ENCODE peak calls at places on chromosome 11, in nine cellular contexts. One of them, this sample, is unnamed. For H3K36me3, the result is how much of the 10 kb centered on the place peaks cover.

GRCh38 chr11:2990617-2991476 is 1.3 kb downstream of the NAP1L4 start:
- DNase-seq in endothelial cell of umbilical vein: peak
- DNase-seq in K562: no peak
- DNase-seq in HCT116: no peak
- DNase-seq in PC-3: peak
- DNase-seq in HepG2: peak
- DNase-seq in neural progenitor cell: peak
- DNase-seq in H1: no peak
- DNase-seq in mammary epithelial cell: peak
- DNase-seq in this sample: no peak

GRCh38 chr11:35313066-35313765 is 106.1 kb downstream of the SLC1A2 start:
- DNase-seq in neural progenitor cell: no peak
- DNase-seq in HepG2: no peak
- DNase-seq in endothelial cell of umbilical vein: no peak
- DNase-seq in K562: no peak
- DNase-seq in PC-3: no peak
- DNase-seq in HCT116: no peak
- DNase-seq in H1: no peak
- DNase-seq in mammary epithelial cell: no peak
- DNase-seq in this sample: no peak

GRCh38 chr11:122375687-122376399 is 259.8 kb upstream of the BLID start:
- DNase-seq in mammary epithelial cell: peak
- DNase-seq in endothelial cell of umbilical vein: no peak
- DNase-seq in HepG2: no peak
- DNase-seq in H1: no peak
- DNase-seq in neural progenitor cell: no peak
- DNase-seq in K562: no peak
- DNase-seq in PC-3: peak
- DNase-seq in HCT116: peak
- DNase-seq in this sample: no peak

GRCh38 chr11:35302388-35302787 is 117.0 kb downstream of the SLC1A2 start:
- DNase-seq in HCT116: no peak
- DNase-seq in endothelial cell of umbilical vein: no peak
- DNase-seq in K562: no peak
- DNase-seq in neural progenitor cell: no peak
- DNase-seq in H1: no peak
- DNase-seq in mammary epithelial cell: no peak
- DNase-seq in PC-3: no peak
- DNase-seq in HepG2: no peak
- DNase-seq in this sample: no peak

GRCh38 chr11:74417379-74417804 is 19.2 kb upstream of the PGM2L1 start:
- DNase-seq in HCT116: no peak
- DNase-seq in neural progenitor cell: no peak
- DNase-seq in PC-3: peak
- DNase-seq in mammary epithelial cell: peak
- DNase-seq in HepG2: no peak
- DNase-seq in H1: no peak
- DNase-seq in K562: no peak
- DNase-seq in endothelial cell of umbilical vein: no peak
- DNase-seq in this sample: peak

GRCh38 chr11:121465709-121466062 is 12.9 kb upstream of the SORL1-AS1 start:
- DNase-seq in PC-3: no peak
- DNase-seq in H1: no peak
- DNase-seq in HCT116: no peak
- DNase-seq in endothelial cell of umbilical vein: no peak
- DNase-seq in K562: no peak
- DNase-seq in neural progenitor cell: no peak
- DNase-seq in mammary epithelial cell: no peak
- DNase-seq in HepG2: no peak
- DNase-seq in this sample: no peak

GRCh38 chr11:111730871-111731591 is 35.2 kb downstream of the PPP2R1B start:
- DNase-seq in HepG2: no peak
- DNase-seq in mammary epithelial cell: peak
- DNase-seq in neural progenitor cell: no peak
- DNase-seq in H1: no peak
- DNase-seq in endothelial cell of umbilical vein: no peak
- DNase-seq in K562: no peak
- DNase-seq in PC-3: peak
- DNase-seq in HCT116: no peak
- DNase-seq in this sample: no peak

GRCh38 chr11:44575288-44575672 is 9.8 kb downstream of the CD82 start:
- DNase-seq in K562: no peak
- DNase-seq in mammary epithelial cell: peak
- DNase-seq in HCT116: no peak
- DNase-seq in endothelial cell of umbilical vein: no peak
- DNase-seq in H1: no peak
- DNase-seq in neural progenitor cell: no peak
- DNase-seq in PC-3: no peak
- DNase-seq in HepG2: no peak
- DNase-seq in this sample: no peak

GRCh38 chr11:65559951-65560537 is 1.9 kb upstream of the LTBP3 start:
- DNase-seq in mammary epithelial cell: peak
- DNase-seq in H1: no peak
- DNase-seq in endothelial cell of umbilical vein: peak
- DNase-seq in neural progenitor cell: no peak
- DNase-seq in HCT116: peak
- DNase-seq in K562: peak
- DNase-seq in HepG2: peak
- DNase-seq in PC-3: peak
- DNase-seq in this sample: peak

GRCh38 chr11:68763181-68763721 is 11.9 kb upstream of the TESMIN start:
- DNase-seq in neural progenitor cell: peak
- DNase-seq in HepG2: no peak
- DNase-seq in H1: no peak
- DNase-seq in mammary epithelial cell: peak
- DNase-seq in endothelial cell of umbilical vein: no peak
- DNase-seq in HCT116: no peak
- DNase-seq in K562: no peak
- DNase-seq in PC-3: no peak
- DNase-seq in this sample: peak

GRCh38 chr11:3747704-3748103 is 49.6 kb downstream of the NUP98 start:
- DNase-seq in H1: no peak
- DNase-seq in K562: no peak
- DNase-seq in PC-3: peak
- DNase-seq in mammary epithelial cell: peak
- DNase-seq in neural progenitor cell: no peak
- DNase-seq in HCT116: no peak
- DNase-seq in HepG2: no peak
- DNase-seq in endothelial cell of umbilical vein: no peak
- DNase-seq in this sample: peak

DNA sequence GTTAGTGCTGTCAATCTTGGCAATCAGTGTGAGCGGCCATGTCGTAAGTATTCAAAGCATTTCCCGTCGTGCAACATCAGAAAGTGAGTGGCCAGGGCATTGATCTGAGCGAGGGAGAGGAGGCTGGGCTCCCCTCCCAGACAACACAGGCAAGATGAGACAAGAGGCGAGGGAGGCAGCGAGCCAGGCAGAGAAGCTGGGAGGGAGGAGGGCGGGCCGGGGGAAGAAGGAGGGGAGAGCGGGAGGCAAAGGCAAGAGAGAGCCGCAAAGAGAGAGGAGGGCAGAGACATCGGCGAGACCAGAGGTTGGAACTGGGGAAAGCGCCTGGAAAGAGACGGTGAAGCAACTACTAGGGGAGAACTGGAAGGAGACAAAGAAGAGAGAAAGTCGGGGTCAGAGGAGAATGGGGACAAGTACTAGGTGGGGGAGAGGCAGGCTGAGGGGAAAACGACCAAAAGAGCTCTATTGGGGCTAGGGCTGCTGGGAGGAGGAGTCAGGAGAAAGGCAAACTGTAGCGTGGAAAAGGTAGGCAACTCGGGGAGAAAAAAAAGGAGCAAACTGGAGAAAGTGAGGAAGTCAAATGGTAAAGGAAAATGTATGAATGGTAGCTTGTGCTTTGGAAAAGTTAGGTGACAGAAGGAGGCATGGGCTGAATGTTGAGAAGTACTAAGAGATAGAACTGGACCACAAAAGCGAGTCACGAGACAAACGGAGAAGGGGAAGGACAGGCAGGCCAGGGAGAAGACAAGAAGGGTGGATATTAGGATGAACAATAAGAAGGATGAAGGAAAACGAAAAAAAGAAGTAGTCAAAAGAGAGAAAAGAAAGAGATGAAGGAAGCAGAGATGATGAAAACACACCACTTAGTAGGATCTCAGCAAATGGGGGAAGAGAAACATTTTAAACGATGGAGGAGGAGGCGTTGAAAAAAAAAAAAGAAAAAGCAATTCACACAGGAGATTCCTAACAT is 130.5 kb upstream of the C11orf58 start:
- DNase-seq in neural progenitor cell: peak
- DNase-seq in mammary epithelial cell: peak
- DNase-seq in PC-3: no peak
- DNase-seq in HCT116: no peak
- DNase-seq in H1: no peak
- DNase-seq in HepG2: no peak
- DNase-seq in K562: peak
- DNase-seq in endothelial cell of umbilical vein: peak
- DNase-seq in this sample: peak
- TF ChIP-seq EZH2 in neural progenitor cell: peak
- TF ChIP-seq EZH2 in mammary epithelial cell: peak
- TF ChIP-seq EZH2 in PC-3: no peak
- TF ChIP-seq EZH2 in HCT116: peak
- TF ChIP-seq EZH2 in H1: peak
- TF ChIP-seq EZH2 in HepG2: peak
- TF ChIP-seq EZH2 in K562: no peak
- TF ChIP-seq EZH2 in endothelial cell of umbilical vein: peak
- TF ChIP-seq EZH2 in this sample: no peak

DNA sequence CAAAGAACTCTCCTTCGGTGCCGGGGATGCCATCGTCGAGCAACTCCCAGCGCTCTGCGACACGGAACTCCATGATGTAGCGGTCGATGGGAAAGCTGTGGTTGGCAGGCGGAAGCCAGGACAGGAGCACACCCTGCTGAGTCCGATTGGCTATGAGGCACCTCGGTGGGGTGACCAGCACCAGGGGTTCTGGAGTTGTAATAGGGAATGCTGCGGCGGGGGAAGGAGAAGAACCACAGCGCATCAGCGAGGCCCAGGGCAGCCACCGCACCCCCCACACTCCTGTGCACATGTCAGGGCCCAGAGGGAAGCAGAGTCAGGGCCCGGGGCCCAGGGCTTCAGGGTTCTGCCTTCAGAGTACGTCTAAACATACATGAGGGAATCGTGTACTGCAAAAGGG is 31.0 kb downstream of the IGSF9B start:
- DNase-seq in K562: no peak
- DNase-seq in HepG2: no peak
- DNase-seq in endothelial cell of umbilical vein: no peak
- DNase-seq in H1: no peak
- DNase-seq in PC-3: no peak
- DNase-seq in mammary epithelial cell: no peak
- DNase-seq in neural progenitor cell: no peak
- DNase-seq in HCT116: no peak
- DNase-seq in this sample: no peak
- H3K36me3 ChIP-seq in K562: under half
- H3K36me3 ChIP-seq in HepG2: under half
- H3K36me3 ChIP-seq in endothelial cell of umbilical vein: under half
- H3K36me3 ChIP-seq in H1: under half
- H3K36me3 ChIP-seq in PC-3: under half
- H3K36me3 ChIP-seq in mammary epithelial cell: under half
- H3K36me3 ChIP-seq in neural progenitor cell: under half
- H3K36me3 ChIP-seq in HCT116: under half
- H3K36me3 ChIP-seq in this sample: under half

DNA sequence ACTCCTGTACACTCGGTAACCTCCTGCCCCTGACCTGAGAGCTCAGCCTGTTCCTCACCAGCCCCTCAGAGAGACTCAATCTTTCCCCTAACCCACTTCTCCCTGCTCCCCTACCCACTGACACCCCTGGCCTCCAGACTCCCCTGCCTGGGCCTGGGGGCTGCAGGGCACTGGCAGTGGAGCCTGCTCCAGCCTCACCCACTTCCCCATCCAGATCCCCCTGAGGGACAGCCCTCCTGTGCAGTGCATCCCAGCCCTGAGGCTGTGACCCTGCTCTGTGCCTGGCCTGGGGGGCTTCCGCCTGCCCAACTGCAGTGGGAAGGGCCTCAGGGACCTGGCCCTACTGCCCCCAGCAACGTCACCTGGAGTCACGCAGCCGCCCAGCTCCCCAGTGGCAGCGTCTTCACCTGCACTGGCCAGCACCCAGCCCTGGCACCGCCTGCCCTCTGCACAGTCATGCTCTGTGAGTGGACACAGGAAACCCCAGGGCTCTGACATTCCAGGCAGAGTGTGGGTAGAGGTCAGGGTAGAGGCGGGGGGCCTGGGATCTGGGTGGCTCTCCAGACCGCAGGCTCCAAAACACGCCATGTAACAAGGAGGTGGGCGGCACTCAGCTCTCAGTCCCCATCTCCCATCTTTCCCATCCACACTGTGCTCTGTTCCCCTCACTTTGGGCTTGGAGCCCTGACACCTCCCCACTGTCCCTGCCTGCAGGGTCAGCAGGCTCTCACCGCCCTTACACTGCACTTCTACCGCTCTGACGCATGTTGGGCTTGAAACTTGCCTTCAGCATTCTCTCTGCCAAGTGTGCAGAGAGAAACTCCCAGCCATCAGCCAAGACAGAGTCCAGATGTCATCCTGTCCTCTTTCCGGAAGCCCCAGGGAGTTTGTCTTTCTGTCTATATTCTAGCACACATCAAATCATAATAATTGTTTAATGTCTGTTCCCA is 5.1 kb downstream of the VSIG10L2 start:
- DNase-seq in endothelial cell of umbilical vein: no peak
- DNase-seq in HCT116: no peak
- DNase-seq in mammary epithelial cell: no peak
- DNase-seq in H1: no peak
- DNase-seq in K562: no peak
- DNase-seq in HepG2: no peak
- DNase-seq in PC-3: no peak
- DNase-seq in neural progenitor cell: no peak
- DNase-seq in this sample: no peak
- H3K27ac ChIP-seq in endothelial cell of umbilical vein: no peak
- H3K27ac ChIP-seq in HCT116: no peak
- H3K27ac ChIP-seq in mammary epithelial cell: no peak
- H3K27ac ChIP-seq in H1: no peak
- H3K27ac ChIP-seq in K562: no peak
- H3K27ac ChIP-seq in HepG2: no peak
- H3K27ac ChIP-seq in PC-3: no peak
- H3K27ac ChIP-seq in neural progenitor cell: no peak
- H3K27ac ChIP-seq in this sample: no peak

DNA sequence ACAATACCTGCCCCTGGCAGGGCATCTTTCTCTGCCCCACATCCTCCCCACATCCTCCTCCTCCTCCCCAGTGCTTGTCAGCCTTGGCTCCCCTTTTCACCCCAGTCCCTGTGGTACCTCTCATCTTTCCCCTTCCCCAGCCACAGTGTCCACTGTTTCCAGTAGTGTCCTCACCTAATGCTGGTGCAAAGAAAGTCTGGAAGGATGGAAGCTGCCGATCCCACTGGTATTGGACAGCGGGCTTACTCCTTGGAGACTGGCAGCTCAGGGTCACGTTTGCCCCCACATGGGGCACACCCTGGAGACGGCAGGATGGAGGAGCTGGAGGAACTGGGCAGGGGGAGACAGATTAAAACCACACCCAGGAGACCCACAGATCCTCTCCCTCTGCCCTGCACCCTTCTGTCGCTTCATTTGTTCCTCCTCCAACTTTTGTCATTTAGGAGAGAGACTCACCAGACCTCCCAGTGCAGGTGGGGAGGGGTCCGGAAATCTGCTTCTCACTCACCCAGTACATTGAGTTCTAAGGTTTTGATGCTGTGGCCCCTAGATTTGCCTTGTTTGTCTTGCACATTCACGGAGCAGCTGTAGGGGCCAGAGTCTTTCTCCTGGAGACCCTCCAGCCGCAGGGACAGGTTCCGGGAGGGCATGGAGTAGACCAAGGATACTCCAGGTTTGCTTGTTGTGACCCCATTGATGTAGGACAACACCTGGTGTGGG is 4.1 kb upstream of the VSIG2 start:
- DNase-seq in K562: no peak
- DNase-seq in PC-3: no peak
- DNase-seq in endothelial cell of umbilical vein: no peak
- DNase-seq in neural progenitor cell: no peak
- DNase-seq in HCT116: no peak
- DNase-seq in mammary epithelial cell: no peak
- DNase-seq in H1: no peak
- DNase-seq in HepG2: no peak
- DNase-seq in this sample: no peak
- TF ChIP-seq EZH2 in K562: no peak
- TF ChIP-seq EZH2 in PC-3: no peak
- TF ChIP-seq EZH2 in endothelial cell of umbilical vein: no peak
- TF ChIP-seq EZH2 in neural progenitor cell: no peak
- TF ChIP-seq EZH2 in HCT116: no peak
- TF ChIP-seq EZH2 in mammary epithelial cell: no peak
- TF ChIP-seq EZH2 in H1: peak
- TF ChIP-seq EZH2 in HepG2: no peak
- TF ChIP-seq EZH2 in this sample: no peak

This sample was measured in A673.